ENCODE peak calls at places on chromosomes 7 and 10, in five cellular contexts. L, U, H, V and X are unnamed samples.

GRCh38 chr7:138738551-138739335 is 37.6 kb upstream of the SVOPL start:
- DNase-seq in L (peak), U (peak), H (peak), V (peak), X (peak)

GRCh38 chr7:155447603-155448002 is 10.3 kb upstream of the EN2 start:
- DNase-seq in L (no peak), U (no peak), H (no peak), V (no peak), X (no peak)

GRCh38 chr7:141842904-141843303 is 1.6 kb upstream of the PRSS37 start:
- DNase-seq in L (no peak), U (no peak), H (no peak), V (no peak), X (no peak)

GRCh38 chr10:130637271-130637670 is 501.1 kb downstream of the GLRX3 start:
- DNase-seq in L (no peak), U (no peak), H (no peak), V (no peak), X (no peak)

GRCh38 chr7:101754432-101755159 is 62.8 kb upstream of the CUX1 start:
- DNase-seq in L (no peak), U (no peak), H (peak), V (no peak), X (peak)

GRCh38 chr10:37476285-37476684 is 350.9 kb downstream of the ANKRD30A start:
- DNase-seq in L (no peak), U (no peak), H (no peak), V (no peak), X (no peak)

GRCh38 chr7:4906682-4907081 is 23.2 kb upstream of the RADIL start:
- DNase-seq in L (no peak), U (no peak), H (no peak), V (no peak), X (no peak)

GRCh38 chr7:2313450-2314208 is 612 bp downstream of the SNX8 start:
- DNase-seq in L (no peak), U (no peak), H (peak), V (no peak), X (no peak)

GRCh38 chr7:132564849-132565248 is 11.4 kb downstream of the PLXNA4 start:
- DNase-seq in L (no peak), U (no peak), H (no peak), V (no peak), X (no peak)

GRCh38 chr10:31929986-31930675 is 1.5 kb upstream of the ARHGAP12 start:
- DNase-seq in L (no peak), U (no peak), H (no peak), V (no peak), X (no peak)
- H2BK120ac ChIP-seq in L (no peak), U (no peak), H (no peak), V (no peak), X (no peak)

GRCh38 chr10:97718659-97719142 is 5.2 kb downstream of the MARVELD1 start:
- DNase-seq in L (no peak), U (no peak), H (no peak), V (no peak), X (peak)
- H3K9ac ChIP-seq in L (no peak), U (no peak), H (peak), V (no peak), X (no peak)

DNA sequence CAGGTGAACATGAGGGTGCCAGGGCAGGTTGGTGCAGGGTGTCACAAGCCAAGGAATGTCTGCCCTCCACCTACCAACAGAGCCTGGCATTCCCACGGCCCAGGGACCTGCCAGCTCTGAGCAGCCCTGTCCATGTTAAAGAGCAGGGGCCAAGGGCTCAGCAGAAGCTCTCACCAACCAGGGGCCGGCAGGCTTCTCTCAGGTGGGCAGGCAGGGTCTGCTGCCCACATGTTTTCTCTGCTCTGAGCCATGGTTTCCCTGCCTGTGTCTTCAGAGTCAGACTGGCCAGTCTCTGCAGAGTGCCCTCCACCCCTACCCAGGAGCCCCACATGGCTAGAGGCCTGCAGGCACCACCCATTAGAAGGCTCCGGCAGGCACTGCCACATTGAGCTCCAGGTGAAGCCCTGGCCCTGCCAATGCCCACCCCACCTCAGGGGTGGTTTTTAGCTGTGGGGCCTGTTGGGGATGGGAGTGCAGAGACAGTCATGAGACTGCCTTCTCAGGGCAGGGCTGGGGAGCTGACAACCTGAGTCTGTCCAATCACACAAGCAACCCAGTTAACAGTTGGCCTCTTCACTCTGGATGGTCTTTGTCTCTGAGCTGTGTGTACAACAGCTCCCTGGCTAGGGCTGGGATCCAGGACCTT is 135.9 kb downstream of the ARHGAP22 start:
- DNase-seq in L (peak), U (no peak), H (no peak), V (no peak), X (no peak)
- H2BK12ac ChIP-seq in L (no peak), U (no peak), H (no peak), V (no peak), X (no peak)

GRCh38 chr10:73534857-73535256 is 39.0 kb upstream of the PPP3CB start:
- DNase-seq in L (no peak), U (no peak), H (no peak), V (no peak), X (no peak)

DNA sequence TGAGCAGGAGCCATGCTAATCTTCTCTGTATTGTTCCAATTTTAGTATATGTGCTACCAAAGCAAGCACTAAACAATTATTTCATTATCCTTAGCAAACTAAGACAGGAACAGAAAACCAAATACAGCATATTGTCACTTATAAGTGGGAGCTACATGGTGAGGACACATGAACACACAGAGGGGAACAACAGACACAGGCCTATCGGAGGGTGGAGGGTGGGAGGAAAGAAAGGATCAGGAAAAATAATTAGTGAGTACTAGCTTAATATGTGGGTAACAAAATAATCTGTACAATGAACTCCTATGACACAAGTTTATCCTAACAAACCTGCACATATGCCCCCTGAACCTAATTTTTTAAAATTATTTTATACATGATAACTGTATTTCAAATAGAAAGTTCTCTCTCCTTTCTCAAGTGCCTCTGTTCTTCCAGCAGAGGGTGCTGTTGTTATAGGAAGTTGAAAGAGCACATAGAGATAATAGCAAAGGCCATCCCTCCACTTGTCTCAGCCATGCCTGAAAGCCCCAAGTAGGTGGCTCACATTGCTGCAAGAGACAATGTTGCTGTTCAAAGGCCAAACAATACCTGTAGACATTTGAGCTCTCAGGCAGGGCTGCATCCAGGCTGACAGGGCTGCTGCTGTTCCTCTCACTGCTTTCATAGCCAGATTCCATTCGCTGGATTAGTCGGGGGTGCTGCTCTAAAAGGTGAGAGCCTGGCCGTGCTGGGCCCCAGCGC is 33.4 kb upstream of the PPP3CB start:
- DNase-seq in L (peak), U (peak), H (peak), V (peak), X (peak)
- H2BK120ac ChIP-seq in L (no peak), U (no peak), H (no peak), V (no peak), X (no peak)

GRCh38 chr7:94620703-94621118 is 35.2 kb downstream of the SGCE start:
- DNase-seq in L (no peak), U (peak), H (peak), V (no peak), X (peak)
- H3K9ac ChIP-seq in L (no peak), U (no peak), H (no peak), V (no peak), X (no peak)